ENCODE peak calls at places on chromosomes 11 and 22, in nine cellular contexts. T is osteocyte; P is stimulated activated CD8-positive, alpha-beta memory T cell treated with anti-CD3 and anti-CD28 coated beads, Interleukin-4, amount 100 ng/mL, for 24 hours; C is anterior cingulate cortex; A is activated CD4-positive, alpha-beta T cell treated with anti-CD3 and anti-CD28 coated beads, Interleukin-2, amount 10 ng/mL, durations not matched to agents 24 days and 14 days; Y is RWPE1; I is left ventricle myocardium inferior; U is GM13977; X is C1 segment of cervical spinal cord. L is an unnamed sample.

GRCh38 chr11:34824425-34824824 is 91.8 kb downstream of the APIP start:
- DNase-seq in A (no peak), U (no peak), T (no peak), I (no peak), C (no peak), P (no peak), X (no peak), Y (no peak), L (no peak)

GRCh38 chr11:70073188-70073817 is 4.8 kb upstream of the ANO1 start:
- DNase-seq in T (no peak), I (no peak), A (no peak), Y (no peak), C (no peak), U (no peak), X (no peak), P (no peak), L (no peak)

GRCh38 chr22:44665115-44665514 is 36.9 kb upstream of the PRR5 start:
- DNase-seq in C (peak; percentile 16), U (no peak), P (no peak), T (no peak), A (peak; percentile 61), Y (no peak), I (peak; percentile 47), X (peak; percentile 21), L (no peak)

GRCh38 chr11:130420478-130421198 is 7.8 kb downstream of the ADAMTS8 start:
- DNase-seq in P (no peak), U (no peak), A (no peak), C (no peak), X (no peak), I (no peak), T (no peak), Y (no peak), L (peak; percentile 60)

GRCh38 chr22:35510951-35511350 is 29.7 kb upstream of the RASD2 start:
- DNase-seq in C (no peak), P (no peak), T (no peak), U (no peak), Y (no peak), I (no peak), A (no peak), X (no peak), L (no peak)

GRCh38 chr22:17272511-17272991 is 53.3 kb upstream of the ADA2 start:
- DNase-seq in I (no peak), X (no peak), A (no peak), U (no peak), C (no peak), Y (no peak), P (no peak), T (no peak), L (no peak)

GRCh38 chr11:130115218-130115617 is 44.4 kb upstream of the ST14 start:
- DNase-seq in U (no peak), P (no peak), X (no peak), T (no peak), A (no peak), C (no peak), I (no peak), Y (no peak), L (no peak)

GRCh38 chr11:91796999-91797398 is 427.6 kb upstream of the FAT3 start:
- DNase-seq in X (no peak), A (no peak), I (no peak), C (no peak), Y (no peak), T (no peak), U (no peak), P (no peak), L (no peak)

GRCh38 chr11:112363527-112363926 is 102.9 kb upstream of the PLET1 start:
- DNase-seq in X (no peak), C (no peak), P (no peak), I (no peak), Y (no peak), T (no peak), A (no peak), U (no peak), L (no peak)

GRCh38 chr11:123458501-123458900 is 28.4 kb downstream of the GRAMD1B start:
- DNase-seq in P (no peak), X (no peak), I (no peak), C (no peak), T (no peak), A (no peak), Y (no peak), U (no peak), L (no peak)

GRCh38 chr11:3920148-3920852 is 64.8 kb downstream of the STIM1 start:
- DNase-seq in U (peak; percentile 40), A (peak; percentile 89), T (no peak), P (peak; percentile 65), I (no peak), X (no peak), C (no peak), Y (peak; percentile 18), L (no peak)

GRCh38 chr22:30474683-30475424 is 3.0 kb upstream of the SEC14L3 start:
- DNase-seq in I (no peak), X (no peak), C (no peak), P (no peak), A (peak; percentile 64), Y (no peak), T (no peak), U (no peak), L (peak; percentile 37)

GRCh38 chr11:2156416-2157182 is 4.4 kb downstream of the INS start:
- DNase-seq in I (peak; percentile 65), C (peak; percentile 21), P (peak; percentile 31), X (peak; percentile 19), Y (peak; percentile 77), T (peak; percentile 95), U (peak; percentile 88), A (peak; percentile 89), L (peak; percentile 55)

GRCh38 chr22:43209971-43210370 is 23.0 kb upstream of the TTLL12 start:
- DNase-seq in P (no peak), I (no peak), X (no peak), Y (no peak), T (no peak), U (no peak), C (no peak), A (no peak), L (no peak)

GRCh38 chr11:94706211-94706610 is 61.9 kb upstream of the AMOTL1 start:
- DNase-seq in C (no peak), X (no peak), I (peak; percentile 25), T (no peak), P (no peak), A (no peak), U (no peak), Y (peak; percentile 95), L (peak; percentile 65)

GRCh38 chr11:112996924-112997323 is 35.7 kb downstream of the NCAM1 start:
- DNase-seq in I (no peak), C (no peak), T (no peak), Y (no peak), A (no peak), X (no peak), P (no peak), U (no peak), L (no peak)

GRCh38 chr11:43852057-43852636 is 28.5 kb upstream of the ALKBH3 start:
- DNase-seq in U (peak; percentile 73), P (peak; percentile 41), I (no peak), T (no peak), X (no peak), A (peak; percentile 89), Y (peak; percentile 62), C (peak; percentile 48), L (no peak)

GRCh38 chr11:46149826-46150225 is 28.6 kb upstream of the PHF21A start:
- DNase-seq in P (no peak), Y (no peak), T (no peak), U (no peak), C (no peak), I (no peak), X (no peak), A (no peak), L (no peak)

L was measured in breast epithelium.